ENCODE peak calls at places on chromosomes 4 and X, in seven cellular contexts. S is cardiac fibroblast, H is spleen, J is BE2C, B is heart right ventricle, O is suprapubic skin, K is hepatocyte. Y is an unnamed sample.

GRCh38 chrX:120301960-120302359 is 9.3 kb downstream of the TMEM255A start:
- DNase-seq in S (no peak), K (no peak), O (no peak), H (no peak), J (no peak), B (no peak), Y (no peak)

GRCh38 chr4:6526171-6526570 is 48.8 kb upstream of the MAN2B2 start:
- DNase-seq in H (no peak), O (no peak), B (no peak), S (no peak), J (no peak), K (no peak), Y (no peak)

GRCh38 chr4:89712141-89712540 is 124.8 kb downstream of the SNCA start:
- DNase-seq in K (no peak), S (no peak), H (no peak), J (no peak), B (no peak), O (no peak), Y (peak)

GRCh38 chrX:116961872-116962582 is 499.3 kb upstream of the CT83 start:
- DNase-seq in O (no peak), S (peak), J (no peak), H (no peak), B (no peak), K (peak), Y (peak)

GRCh38 chr4:140642674-140643437 is 74.1 kb upstream of the UCP1 start:
- DNase-seq in O (no peak), S (no peak), J (no peak), B (no peak), K (no peak), H (no peak), Y (no peak)

GRCh38 chrX:12065251-12065650 is 73.0 kb upstream of the FRMPD4 start:
- DNase-seq in B (no peak), S (peak), K (peak), H (no peak), J (no peak), O (no peak), Y (peak)

GRCh38 chr4:165360041-165360782 is 18.6 kb upstream of the CPE start:
- DNase-seq in O (no peak), H (no peak), B (no peak), S (no peak), J (no peak), K (no peak), Y (peak)

GRCh38 chr4:1192493-1193205 is 20.3 kb upstream of the SPON2 start:
- DNase-seq in B (peak), H (peak), O (peak), J (no peak), S (no peak), K (peak), Y (no peak)

GRCh38 chr4:168831919-168832745 is 177.9 kb downstream of the CBR4 start:
- DNase-seq in H (peak), K (peak), J (peak), B (peak), S (peak), O (peak), Y (peak)

GRCh38 chr4:21366312-21366711 is 582.3 kb downstream of the KCNIP4 start:
- DNase-seq in S (no peak), O (no peak), J (no peak), H (no peak), B (no peak), K (no peak), Y (no peak)

GRCh38 chr4:15809058-15809457 is 30.9 kb downstream of the CD38 start:
- DNase-seq in J (no peak), S (no peak), B (no peak), K (no peak), H (no peak), O (no peak), Y (no peak)

GRCh38 chr4:763191-763810 is 57.7 kb downstream of the PCGF3 start:
- DNase-seq in S (no peak), O (no peak), H (no peak), J (no peak), B (no peak), K (no peak), Y (no peak)

GRCh38 chrX:102154218-102154860 is 1.4 kb downstream of the BEX5 start:
- DNase-seq in B (no peak), K (no peak), S (no peak), J (no peak), H (no peak), O (no peak), Y (no peak)

GRCh38 chr4:76950846-76951321 is 1.3 kb downstream of the SEPTIN11 start:
- DNase-seq in S (peak), B (peak), J (peak), H (no peak), K (peak), O (no peak), Y (peak)

GRCh38 chr4:5460106-5460801 is 248.1 kb downstream of the EVC2 start:
- DNase-seq in J (peak), O (peak), H (peak), B (no peak), S (peak), K (peak), Y (peak)

GRCh38 chrX:13851996-13852695 is 35.3 kb upstream of the GPM6B start:
- DNase-seq in O (no peak), S (peak), J (no peak), B (no peak), K (no peak), H (no peak), Y (no peak)

GRCh38 chr4:11428161-11428700 is 463 bp downstream of the HS3ST1 start:
- DNase-seq in J (no peak), B (no peak), S (no peak), K (no peak), O (no peak), H (peak), Y (peak)

GRCh38 chrX:30593435-30594200 is 16.1 kb upstream of the TASL start:
- DNase-seq in K (no peak), H (no peak), O (no peak), B (no peak), J (no peak), S (no peak), Y (no peak)

GRCh38 chr4:96833831-96834230 is 993.9 kb downstream of the PDHA2 start:
- DNase-seq in K (no peak), O (no peak), B (no peak), S (peak), H (no peak), J (no peak), Y (no peak)

GRCh38 chrX:153209347-153209746 is 30.3 kb downstream of the MAGEA1 start:
- DNase-seq in K (no peak), S (peak), O (no peak), H (no peak), B (no peak), J (no peak), Y (no peak)
- H3K4me3 ChIP-seq in K (no peak), S (no peak), O (no peak), H (no peak), B (no peak), J (no peak), Y (no peak)

DNA sequence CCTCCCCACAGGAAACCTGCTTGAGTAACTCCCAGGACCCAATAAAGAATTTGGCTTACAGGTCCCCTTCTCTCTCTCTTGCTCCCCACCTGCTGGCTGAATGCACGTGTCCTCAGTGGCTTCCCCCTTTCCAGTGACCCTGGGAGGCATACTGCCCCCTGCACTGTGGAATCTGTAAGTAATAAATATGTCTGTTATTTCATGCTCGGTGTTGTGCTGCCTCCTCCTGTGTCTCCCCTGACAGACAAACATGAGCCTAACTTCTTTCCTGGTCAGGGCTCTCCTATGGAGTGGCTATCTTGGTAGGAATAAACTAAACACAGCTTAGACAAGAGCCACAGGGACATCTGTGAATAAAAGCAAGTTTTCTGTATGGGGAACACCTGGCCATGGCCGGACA is 209.7 kb upstream of the BOD1L1 start:
- DNase-seq in J (no peak), B (no peak), S (no peak), O (no peak), K (no peak), H (no peak), Y (no peak)
- TF ChIP-seq CTCF in J (no peak), B (peak), S (no peak), O (no peak), K (no peak), H (no peak), Y (no peak)

GRCh38 chrX:119273807-119274192 is 37.7 kb downstream of the PGRMC1 start:
- DNase-seq in K (no peak), J (no peak), S (no peak), B (no peak), H (no peak), O (no peak), Y (no peak)

DNA sequence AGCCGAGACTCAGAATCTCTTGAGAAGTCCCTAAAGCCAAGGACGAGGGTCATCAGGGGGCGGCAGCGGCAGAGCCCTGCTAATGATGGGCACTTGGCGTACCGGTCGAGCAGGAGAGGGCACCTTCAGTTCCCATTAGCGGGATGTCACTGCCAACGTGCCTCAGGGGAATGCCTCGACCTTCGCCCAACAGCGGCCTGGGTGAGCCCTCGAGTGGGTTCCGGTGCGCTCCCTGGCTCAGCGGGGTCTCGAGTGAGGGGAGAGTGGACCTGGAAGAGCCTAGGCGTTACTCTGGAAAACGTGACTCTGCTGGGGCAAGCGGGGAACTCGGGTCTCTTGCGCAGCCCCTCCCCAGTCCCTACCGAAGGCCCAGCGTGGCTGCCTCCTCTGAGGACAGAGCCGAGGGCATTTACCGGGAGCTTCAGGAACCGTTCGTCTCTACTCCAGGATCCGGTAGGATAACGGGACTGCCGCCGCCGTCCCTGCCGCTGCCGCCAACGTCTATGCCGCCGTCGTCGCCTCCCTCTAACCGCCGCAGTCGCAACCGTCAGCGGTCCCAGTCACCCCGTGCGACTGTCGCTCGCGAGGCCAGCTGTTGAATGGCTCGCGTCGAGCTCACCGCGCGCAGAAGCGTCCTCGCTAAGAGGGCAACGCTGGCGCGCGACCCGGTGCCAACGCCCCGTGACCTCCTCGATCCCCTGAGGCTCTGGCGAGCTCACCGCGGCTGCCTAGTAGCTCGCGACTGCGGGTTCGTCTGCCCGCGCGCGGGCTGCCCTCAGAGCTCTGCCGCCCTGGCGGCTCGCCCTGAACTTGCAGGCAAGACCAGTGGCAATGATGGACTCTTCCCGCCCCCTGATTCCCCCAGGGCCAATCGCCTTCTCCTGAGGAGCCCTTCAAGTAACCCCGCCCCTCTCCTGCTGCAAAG is 37.1 kb downstream of the PGRMC1 start:
- DNase-seq in H (peak), J (no peak), O (no peak), K (peak), S (peak), B (peak), Y (peak)
- H3K4me3 ChIP-seq in H (no peak), J (no peak), O (peak), K (no peak), S (peak), B (peak), Y (peak)

GRCh38 chr4:8330821-8331566 is 61.4 kb downstream of the HTRA3 start:
- DNase-seq in S (peak), K (no peak), J (peak), B (peak), H (peak), O (peak), Y (peak)

GRCh38 chr4:8329859-8330761 is 60.6 kb downstream of the HTRA3 start:
- DNase-seq in B (no peak), H (peak), K (no peak), J (peak), O (peak), S (no peak), Y (no peak)

GRCh38 chr4:8329560-8329858 is 60.0 kb downstream of the HTRA3 start:
- DNase-seq in O (peak), S (no peak), H (peak), B (no peak), K (no peak), J (no peak), Y (no peak)

GRCh38 chr4:8328456-8328855 is 58.9 kb downstream of the HTRA3 start:
- DNase-seq in J (peak), K (no peak), O (peak), B (no peak), H (peak), S (no peak), Y (no peak)

DNA sequence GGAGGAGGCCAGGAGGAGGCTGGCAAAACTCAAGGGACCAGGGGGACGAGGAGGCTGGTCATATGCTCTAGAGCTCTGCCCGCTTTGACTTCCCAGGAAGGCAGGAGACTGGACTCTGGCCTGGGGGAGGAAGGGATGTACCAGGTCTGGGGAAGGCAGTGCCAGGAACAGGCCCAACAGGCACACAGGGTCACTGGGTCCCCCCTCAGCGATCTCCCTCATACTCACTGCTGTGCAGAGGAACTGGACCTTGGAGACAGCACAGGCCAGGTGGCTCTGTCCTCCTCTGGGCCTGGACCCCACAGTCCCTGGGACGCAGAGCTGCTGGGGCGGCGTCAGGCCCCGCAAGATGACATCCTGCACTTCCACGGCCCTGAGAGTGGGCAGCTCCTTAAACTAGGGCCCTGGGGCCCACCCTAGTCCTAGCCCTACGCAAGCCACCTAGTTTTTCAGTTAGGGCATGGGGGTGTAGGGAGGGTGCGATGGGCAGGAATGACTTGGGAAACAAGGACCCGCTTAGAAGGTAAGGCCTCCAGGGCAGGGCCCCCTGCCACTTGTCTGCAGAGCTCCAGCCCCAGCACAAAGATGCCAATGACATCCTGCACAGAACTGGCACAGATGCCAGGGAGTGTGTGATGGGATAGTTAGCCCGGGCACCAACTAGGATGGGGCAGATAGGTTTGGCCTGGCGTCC is 59.5 kb downstream of the HTRA3 start:
- DNase-seq in S (no peak), O (peak), K (no peak), B (no peak), J (peak), H (peak), Y (no peak)
- TF ChIP-seq CTCF in S (no peak), O (no peak), K (no peak), B (no peak), J (no peak), H (no peak), Y (no peak)

GRCh38 chr4:145177906-145178538 is 2.4 kb downstream of the OTUD4 start:
- DNase-seq in J (no peak), S (peak), B (peak), O (no peak), H (no peak), K (peak), Y (peak)
- H3K4me3 ChIP-seq in J (peak), S (peak), B (peak), O (peak), H (peak), K (peak), Y (peak)

DNA sequence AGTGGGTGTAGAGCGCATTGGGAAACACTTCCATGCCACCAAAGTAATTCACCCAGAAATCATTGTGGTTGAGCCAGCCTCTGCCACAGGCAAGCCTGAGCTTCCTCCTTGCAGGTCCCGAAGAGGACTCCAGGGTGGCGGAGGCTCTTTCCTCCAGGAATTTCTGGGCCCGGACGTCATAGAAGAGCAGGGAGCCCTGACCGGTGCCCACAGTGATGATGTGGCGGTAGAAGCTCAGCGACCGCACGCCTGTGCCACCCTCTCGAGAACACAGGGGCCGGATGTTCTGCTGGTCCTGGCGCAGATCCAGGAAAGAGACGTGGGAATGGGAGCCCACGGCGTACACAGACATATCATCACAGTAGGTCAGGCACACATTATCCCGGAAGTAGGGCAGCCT is 1.3 kb downstream of the DCAF12L1 start:
- DNase-seq in B (no peak), O (no peak), K (no peak), J (no peak), S (no peak), H (no peak), Y (no peak)
- TF ChIP-seq CTCF in B (no peak), O (no peak), K (no peak), J (no peak), S (no peak), H (no peak), Y (no peak)